ENCODE peak calls at places on chromosomes 11 and 22, in eight cellular contexts. E, R, J, Y, U, B, T and L are unnamed samples.
A peak's percentile ranks its signal among the peaks of the same experiment; 100 is the strongest.

GRCh38 chr11:12237381-12237784 is 127.0 kb downstream of the MICAL2 start:
- ATAC-seq in T (no peak), E (no peak), U (peak; percentile 50), R (no peak), J (no peak), B (no peak), Y (no peak), L (no peak)

GRCh38 chr11:67270256-67271211 is 4.3 kb downstream of the GRK2 start:
- ATAC-seq in B (peak; percentile 15), J (no peak), T (peak; percentile 32), Y (no peak), R (no peak), E (no peak), U (peak; percentile 18), L (no peak)

GRCh38 chr22:26444777-26445176 is 15.7 kb downstream of the ASPHD2 start:
- ATAC-seq in R (no peak), E (no peak), B (no peak), J (no peak), Y (no peak), T (no peak), U (no peak), L (no peak)

GRCh38 chr22:28922540-28923244 is 39.3 kb downstream of the ZNRF3 start:
- ATAC-seq in J (no peak), Y (no peak), U (no peak), B (no peak), E (no peak), R (no peak), T (no peak), L (no peak)

GRCh38 chr11:128720522-128720985 is 26.7 kb downstream of the FLI1 start:
- ATAC-seq in T (peak; percentile 69), B (no peak), Y (peak; percentile 52), J (peak; percentile 83), U (no peak), E (peak; percentile 23), R (peak; percentile 68), L (peak; percentile 78)

GRCh38 chr11:68053117-68053516 is 14.3 kb downstream of the TCIRG1 start:
- ATAC-seq in U (peak; percentile 38), B (no peak), Y (no peak), J (peak; percentile 14), E (no peak), R (no peak), T (peak; percentile 34), L (no peak)

GRCh38 chr11:18697581-18697980 is 998 bp upstream of the TMEM86A start:
- ATAC-seq in J (no peak), R (no peak), T (no peak), U (no peak), B (peak; percentile 43), Y (no peak), E (no peak), L (no peak)

GRCh38 chr11:130070829-130071205 is 1.1 kb downstream of the APLP2 start:
- ATAC-seq in R (no peak), Y (no peak), T (no peak), E (no peak), U (peak; percentile 12), B (peak; percentile 63), J (no peak), L (no peak)

GRCh38 chr22:36351921-36352774 is 35.6 kb downstream of the MYH9 start:
- ATAC-seq in U (peak; percentile 17), B (peak; percentile 70), Y (no peak), R (no peak), T (peak; percentile 0), E (no peak), J (no peak), L (no peak)

GRCh38 chr11:720642-721346 is 14.8 kb downstream of the EPS8L2 start:
- ATAC-seq in Y (peak; percentile 53), T (no peak), U (peak; percentile 26), B (no peak), E (peak; percentile 69), J (peak; percentile 42), R (peak; percentile 41), L (no peak)

GRCh38 chr11:15692739-15693138 is 578.0 kb downstream of the INSC start:
- ATAC-seq in E (no peak), U (no peak), B (no peak), T (no peak), Y (no peak), R (no peak), J (no peak), L (no peak)

GRCh38 chr11:2427721-2428321 is 16.5 kb downstream of the TRPM5 start:
- ATAC-seq in J (no peak), R (no peak), Y (peak; percentile 20), U (peak; percentile 5), E (peak; percentile 8), B (no peak), T (no peak), L (no peak)

GRCh38 chr11:67998150-67999045 is 5.5 kb downstream of the UNC93B1 start:
- ATAC-seq in U (no peak), Y (peak; percentile 46), E (peak; percentile 50), B (no peak), J (no peak), T (no peak), R (no peak), L (no peak)

GRCh38 chr11:44246726-44247125 is 63.2 kb downstream of the ALX4 start:
- ATAC-seq in Y (no peak), T (peak; percentile 45), R (no peak), E (no peak), B (no peak), U (peak; percentile 60), J (no peak), L (no peak)

GRCh38 chr22:23837911-23838685 is 708 bp downstream of the DERL3 start:
- ATAC-seq in Y (no peak), T (no peak), U (no peak), R (no peak), B (no peak), J (no peak), E (peak; percentile 0), L (peak; percentile 70)

GRCh38 chr22:22141771-22142591 is 102.6 kb upstream of the VPREB1 start:
- ATAC-seq in U (no peak), Y (no peak), R (no peak), E (no peak), B (no peak), T (no peak), J (no peak), L (no peak)

GRCh38 chr11:86138958-86139357 is 70.1 kb upstream of the PICALM start:
- ATAC-seq in E (peak; percentile 61), Y (peak; percentile 87), B (peak; percentile 72), U (peak; percentile 43), J (peak; percentile 80), T (peak; percentile 60), R (peak; percentile 81), L (peak; percentile 86)

GRCh38 chr22:46391486-46392136 is 56.1 kb downstream of the TRMU start:
- ATAC-seq in U (no peak), R (no peak), J (no peak), E (no peak), Y (no peak), B (no peak), T (no peak), L (no peak)

GRCh38 chr11:125762445-125762844 is 16.2 kb downstream of the PATE2 start:
- ATAC-seq in Y (no peak), E (no peak), B (no peak), U (no peak), J (no peak), T (no peak), R (no peak), L (no peak)

GRCh38 chr22:30945653-30946052 is 22.9 kb downstream of the MORC2 start:
- ATAC-seq in R (no peak), U (no peak), E (no peak), J (no peak), B (no peak), Y (no peak), T (no peak), L (no peak)

GRCh38 chr11:66467756-66468155 is 1.1 kb downstream of the PELI3 start:
- ATAC-seq in R (no peak), Y (no peak), B (peak; percentile 61), E (no peak), U (no peak), J (no peak), T (peak; percentile 33), L (no peak)

GRCh38 chr22:40325315-40325714 is 21.0 kb upstream of the ADSL start:
- ATAC-seq in E (peak; percentile 62), R (peak; percentile 88), U (no peak), B (no peak), Y (peak; percentile 94), T (no peak), J (peak; percentile 31), L (peak; percentile 60)

GRCh38 chr11:70769521-70769920 is 371.2 kb downstream of the CTTN start:
- ATAC-seq in B (no peak), U (no peak), R (no peak), J (no peak), T (no peak), E (no peak), Y (no peak), L (no peak)

GRCh38 chr11:13313005-13313819 is 35.6 kb downstream of the BMAL1 start:
- ATAC-seq in J (no peak), U (peak; percentile 9), Y (no peak), E (no peak), B (no peak), R (no peak), T (no peak), L (no peak)

GRCh38 chr11:123419720-123420466 is 10.2 kb upstream of the GRAMD1B start:
- ATAC-seq in B (no peak), J (no peak), Y (no peak), T (no peak), E (no peak), U (no peak), R (no peak), L (no peak)

GRCh38 chr11:82315093-82315492 is 418.6 kb downstream of the FAM181B start:
- ATAC-seq in T (no peak), J (no peak), U (no peak), E (no peak), B (peak; percentile 25), R (no peak), Y (no peak), L (no peak)

GRCh38 chr11:96241351-96241841 is 101.6 kb downstream of the MAML2 start:
- ATAC-seq in E (no peak), J (no peak), Y (no peak), U (no peak), R (no peak), B (no peak), T (no peak), L (no peak)

GRCh38 chr11:23041104-23041503 is 180.8 kb upstream of the CCDC179 start:
- ATAC-seq in U (no peak), E (no peak), J (no peak), T (no peak), Y (no peak), R (no peak), B (no peak), L (no peak)

GRCh38 chr11:86184728-86185127 is 59.8 kb upstream of the EED start:
- ATAC-seq in T (no peak), U (peak; percentile 54), B (no peak), E (no peak), R (no peak), J (no peak), Y (no peak), L (no peak)

GRCh38 chr11:88535916-88536547 is 198.5 kb upstream of the CTSC start:
- ATAC-seq in Y (peak; percentile 100), U (no peak), E (no peak), T (peak; percentile 70), R (peak; percentile 100), B (no peak), J (peak; percentile 96), L (no peak)

GRCh38 chr11:116742104-116742503 is 30.7 kb downstream of the BUD13 start:
- ATAC-seq in R (peak; percentile 37), U (no peak), E (no peak), T (peak; percentile 23), B (no peak), Y (no peak), J (no peak), L (no peak)